ENCODE peak calls at places on chromosomes 1 and 21, in six cellular contexts. J, L, U, Q, T and K are unnamed samples.

GRCh38 chr1:63189677-63190076 is 132.7 kb upstream of the FOXD3 start:
- DNase-seq in J (no peak), L (no peak), U (no peak), Q (no peak), T (no peak), K (no peak)

GRCh38 chr1:25773441-25774125 is 26.4 kb upstream of the SELENON start:
- DNase-seq in J (no peak), L (peak), U (peak), Q (no peak), T (no peak), K (no peak)

GRCh38 chr1:200183637-200184036 is 156.1 kb downstream of the NR5A2 start:
- DNase-seq in J (no peak), L (no peak), U (no peak), Q (no peak), T (no peak), K (no peak)

GRCh38 chr21:31732891-31733520 is 1.1 kb upstream of the SCAF4 start:
- DNase-seq in J (no peak), L (no peak), U (no peak), Q (no peak), T (no peak), K (no peak)

GRCh38 chr1:178686407-178686806 is 38.6 kb upstream of the RALGPS2 start:
- DNase-seq in J (no peak), L (no peak), U (no peak), Q (no peak), T (no peak), K (no peak)

GRCh38 chr1:63784489-63785390 is 10.9 kb downstream of the ROR1 start:
- DNase-seq in J (no peak), L (no peak), U (no peak), Q (no peak), T (no peak), K (peak)

GRCh38 chr1:151760597-151761385 is 2.5 kb downstream of the MRPL9 start:
- DNase-seq in J (no peak), L (no peak), U (no peak), Q (no peak), T (no peak), K (no peak)

GRCh38 chr1:170729608-170730378 is 65.9 kb downstream of the PRRX1 start:
- DNase-seq in J (no peak), L (no peak), U (no peak), Q (no peak), T (no peak), K (no peak)

GRCh38 chr1:153122831-153123421 is 9.6 kb upstream of the SPRR2F start:
- DNase-seq in J (no peak), L (no peak), U (peak), Q (peak), T (no peak), K (no peak)

GRCh38 chr1:202710070-202711025 is at the start of gene SYT2:
- DNase-seq in J (peak), L (no peak), U (peak), Q (no peak), T (no peak), K (no peak)

GRCh38 chr1:46687095-46687659 is 15.5 kb downstream of the TEX38 start:
- DNase-seq in J (no peak), L (peak), U (peak), Q (peak), T (no peak), K (no peak)

GRCh38 chr1:181117648-181118449 is 29.3 kb downstream of the IER5 start:
- DNase-seq in J (no peak), L (no peak), U (peak), Q (no peak), T (no peak), K (no peak)

GRCh38 chr1:77063118-77063517 is 156.1 kb downstream of the PIGK start:
- DNase-seq in J (no peak), L (no peak), U (no peak), Q (no peak), T (no peak), K (peak)

GRCh38 chr1:164602480-164603093 is 43.6 kb downstream of the PBX1 start:
- DNase-seq in J (no peak), L (peak), U (peak), Q (peak), T (no peak), K (no peak)

GRCh38 chr1:235207202-235207565 is 46.1 kb upstream of the RBM34 start:
- DNase-seq in J (no peak), L (no peak), U (no peak), Q (no peak), T (no peak), K (no peak)

GRCh38 chr21:46622226-46622625 is 13.2 kb upstream of the PRMT2 start:
- DNase-seq in J (no peak), L (no peak), U (no peak), Q (no peak), T (no peak), K (no peak)

GRCh38 chr1:90831910-90832309 is 114.8 kb upstream of the BARHL2 start:
- DNase-seq in J (no peak), L (no peak), U (no peak), Q (no peak), T (no peak), K (no peak)

GRCh38 chr1:154683820-154684219 is 75.8 kb upstream of the ADAR start:
- DNase-seq in J (no peak), L (no peak), U (no peak), Q (no peak), T (no peak), K (no peak)

GRCh38 chr1:109399326-109399957 is 1.7 kb upstream of the SORT1 start:
- DNase-seq in J (peak), L (peak), U (no peak), Q (no peak), T (no peak), K (no peak)

GRCh38 chr1:227934476-227935313 is 13.0 kb downstream of the WNT9A start:
- DNase-seq in J (peak), L (no peak), U (no peak), Q (no peak), T (no peak), K (no peak)

GRCh38 chr1:48035371-48036141 is 38.4 kb upstream of the TRABD2B start:
- DNase-seq in J (no peak), L (no peak), U (no peak), Q (no peak), T (no peak), K (no peak)

GRCh38 chr1:184791199-184791935 is 36.7 kb upstream of the EDEM3 start:
- DNase-seq in J (no peak), L (no peak), U (no peak), Q (no peak), T (no peak), K (no peak)

GRCh38 chr1:27301582-27302199 is 20.3 kb upstream of the TMEM222 start:
- DNase-seq in J (no peak), L (no peak), U (no peak), Q (no peak), T (no peak), K (no peak)

GRCh38 chr1:97920275-97920831 is 481 bp downstream of the DPYD start:
- DNase-seq in J (no peak), L (no peak), U (no peak), Q (peak), T (no peak), K (no peak)

GRCh38 chr21:42146251-42146805 is 72.6 kb upstream of the ABCG1 start:
- DNase-seq in J (no peak), L (no peak), U (no peak), Q (no peak), T (no peak), K (no peak)

GRCh38 chr1:211424018-211424417 is 67.9 kb downstream of the RD3 start:
- DNase-seq in J (no peak), L (no peak), U (no peak), Q (no peak), T (no peak), K (no peak)

GRCh38 chr1:112337028-112337531 is 58.9 kb upstream of the CTTNBP2NL start:
- DNase-seq in J (peak), L (peak), U (peak), Q (no peak), T (no peak), K (no peak)

GRCh38 chr1:167460836-167461235 is 57.5 kb downstream of the CD247 start:
- DNase-seq in J (no peak), L (no peak), U (no peak), Q (no peak), T (no peak), K (no peak)

GRCh38 chr1:17122449-17123194 is 3.4 kb upstream of the PADI2 start:
- DNase-seq in J (no peak), L (no peak), U (no peak), Q (no peak), T (no peak), K (no peak)

GRCh38 chr1:39272027-39272790 is 67.7 kb downstream of the MACF1 start:
- DNase-seq in J (peak), L (no peak), U (no peak), Q (no peak), T (no peak), K (no peak)

GRCh38 chr21:43849532-43850299 is 15.3 kb upstream of the AGPAT3 start:
- DNase-seq in J (no peak), L (no peak), U (no peak), Q (no peak), T (no peak), K (no peak)

GRCh38 chr1:84720275-84720780 is 30.1 kb upstream of the SSX2IP start:
- DNase-seq in J (no peak), L (no peak), U (no peak), Q (no peak), T (no peak), K (no peak)

GRCh38 chr21:37563641-37564340 is 197.2 kb downstream of the DYRK1A start:
- DNase-seq in J (peak), L (peak), U (peak), Q (peak), T (peak), K (peak)

GRCh38 chr21:37566790-37567725 is 200.5 kb downstream of the DYRK1A start:
- DNase-seq in J (no peak), L (no peak), U (no peak), Q (no peak), T (no peak), K (peak)

GRCh38 chr21:37564341-37564923 is 197.9 kb downstream of the DYRK1A start:
- DNase-seq in J (peak), L (peak), U (peak), Q (peak), T (peak), K (peak)

GRCh38 chr21:37564924-37565529 is 198.5 kb downstream of the DYRK1A start:
- DNase-seq in J (no peak), L (no peak), U (no peak), Q (no peak), T (no peak), K (peak)

GRCh38 chr21:37565530-37566223 is 199.1 kb downstream of the DYRK1A start:
- DNase-seq in J (no peak), L (no peak), U (no peak), Q (no peak), T (no peak), K (peak)
- TF ChIP-seq POLR2A in J (peak), L (no peak), U (no peak), Q (no peak), T (no peak), K (no peak)

GRCh38 chr1:145999321-146000024 is 3.1 kb upstream of the TXNIP start:
- DNase-seq in J (no peak), L (peak), U (peak), Q (peak), T (no peak), K (no peak)
- TF ChIP-seq POLR2A in J (no peak), L (no peak), U (no peak), Q (no peak), T (no peak), K (no peak)

GRCh38 chr1:2205191-2205952 is 10.8 kb upstream of the FAAP20 start:
- DNase-seq in J (no peak), L (peak), U (peak), Q (peak), T (no peak), K (peak)
- TF ChIP-seq POLR2A in J (peak), L (peak), U (no peak), Q (no peak), T (no peak), K (no peak)

GRCh38 chr1:74375376-74375775 is 137.0 kb downstream of the LRRC53 start:
- DNase-seq in J (no peak), L (no peak), U (no peak), Q (no peak), T (no peak), K (no peak)
- TF ChIP-seq POLR2A in J (no peak), L (no peak), U (no peak), Q (no peak), T (no peak), K (no peak)